ENCODE peak calls at places on chromosomes 1 and 21, in six cellular contexts. Z, V, X, L, K and G are unnamed samples.

GRCh38 chr1:56920551-56920950 is 45.3 kb downstream of the C8B start:
- DNase-seq in Z (no peak), V (no peak), X (no peak), L (no peak), K (no peak), G (no peak)

GRCh38 chr21:17640821-17641220 is 28.1 kb upstream of the BTG3 start:
- DNase-seq in Z (no peak), V (no peak), X (no peak), L (no peak), K (no peak), G (no peak)

GRCh38 chr1:212827831-212828278 is 19.6 kb downstream of the SPATA45 start:
- DNase-seq in Z (peak), V (no peak), X (peak), L (no peak), K (no peak), G (no peak)

GRCh38 chr21:41564871-41565281 is 56.9 kb upstream of the TMPRSS2 start:
- DNase-seq in Z (peak), V (no peak), X (peak), L (no peak), K (peak), G (no peak)

GRCh38 chr1:236150972-236151371 is 8.6 kb downstream of the GPR137B start:
- DNase-seq in Z (no peak), V (no peak), X (no peak), L (no peak), K (no peak), G (no peak)

GRCh38 chr1:6509603-6510291 is 18.3 kb upstream of the PLEKHG5 start:
- DNase-seq in Z (no peak), V (no peak), X (no peak), L (no peak), K (no peak), G (no peak)

GRCh38 chr1:109495738-109496137 is 1.8 kb downstream of the CYB561D1 start:
- DNase-seq in Z (no peak), V (no peak), X (no peak), L (no peak), K (no peak), G (peak)

GRCh38 chr1:171152533-171152932 is 32.6 kb upstream of the FMO2 start:
- DNase-seq in Z (no peak), V (no peak), X (no peak), L (no peak), K (no peak), G (no peak)

GRCh38 chr21:46634966-46635323 is 529 bp upstream of the PRMT2 start:
- DNase-seq in Z (peak), V (peak), X (no peak), L (no peak), K (no peak), G (no peak)

GRCh38 chr1:18351735-18352134 is 129.0 kb upstream of the KLHDC7A start:
- DNase-seq in Z (no peak), V (no peak), X (no peak), L (peak), K (no peak), G (no peak)

GRCh38 chr1:155540000-155540874 is 22.4 kb downstream of the ASH1L start:
- DNase-seq in Z (no peak), V (no peak), X (no peak), L (no peak), K (no peak), G (no peak)

GRCh38 chr1:204410764-204411450 is 710 bp downstream of the PPP1R15B start:
- DNase-seq in Z (peak), V (peak), X (peak), L (no peak), K (no peak), G (peak)

GRCh38 chr1:21237386-21238088 is 52.7 kb downstream of the ECE1 start:
- DNase-seq in Z (no peak), V (no peak), X (no peak), L (no peak), K (no peak), G (no peak)

GRCh38 chr21:41631564-41632461 is 123.9 kb upstream of the TMPRSS2 start:
- DNase-seq in Z (peak), V (no peak), X (peak), L (no peak), K (peak), G (no peak)

GRCh38 chr21:41478319-41479177 is 29.4 kb downstream of the TMPRSS2 start:
- DNase-seq in Z (no peak), V (no peak), X (no peak), L (peak), K (peak), G (no peak)

GRCh38 chr1:113870778-113871177 is 734 bp downstream of the PTPN22 start:
- DNase-seq in Z (no peak), V (no peak), X (no peak), L (no peak), K (no peak), G (no peak)

GRCh38 chr1:36108314-36108713 is 16.7 kb downstream of the COL8A2 start:
- DNase-seq in Z (no peak), V (no peak), X (no peak), L (no peak), K (no peak), G (no peak)

GRCh38 chr1:89725016-89725380 is 92.1 kb downstream of the LRRC8C start:
- DNase-seq in Z (peak), V (no peak), X (peak), L (no peak), K (no peak), G (no peak)

GRCh38 chr1:82775402-82776000 is 974.8 kb downstream of the ADGRL2 start:
- DNase-seq in Z (peak), V (no peak), X (peak), L (peak), K (peak), G (no peak)

GRCh38 chr1:210754931-210755670 is 378.8 kb downstream of the KCNH1 start:
- DNase-seq in Z (peak), V (no peak), X (no peak), L (no peak), K (peak), G (no peak)

GRCh38 chr1:116682641-116683221 is 15.2 kb upstream of the IGSF3 start:
- DNase-seq in Z (no peak), V (no peak), X (no peak), L (no peak), K (no peak), G (no peak)

GRCh38 chr1:100391675-100392074 is 39.4 kb downstream of the CDC14A start:
- DNase-seq in Z (no peak), V (no peak), X (no peak), L (no peak), K (no peak), G (no peak)

GRCh38 chr1:26360051-26360806 is 6.3 kb upstream of the CRYBG2 start:
- DNase-seq in Z (peak), V (no peak), X (peak), L (peak), K (peak), G (no peak)

GRCh38 chr1:111593403-111594127 is 26.0 kb upstream of the RAP1A start:
- DNase-seq in Z (no peak), V (no peak), X (no peak), L (no peak), K (peak), G (no peak)

GRCh38 chr21:18608226-18608625 is 204.6 kb upstream of the TMPRSS15 start:
- DNase-seq in Z (no peak), V (no peak), X (no peak), L (no peak), K (no peak), G (no peak)

GRCh38 chr21:34520769-34521508 is 8.9 kb upstream of the KCNE1 start:
- DNase-seq in Z (no peak), V (no peak), X (no peak), L (no peak), K (no peak), G (no peak)

GRCh38 chr1:146012703-146013565 is 8.6 kb downstream of the HJV start:
- DNase-seq in Z (peak), V (peak), X (no peak), L (peak), K (peak), G (no peak)

GRCh38 chr21:24895885-24896734 is 711.2 kb downstream of the MRPL39 start:
- DNase-seq in Z (peak), V (no peak), X (peak), L (peak), K (no peak), G (no peak)

GRCh38 chr1:190747643-190748186 is 270.1 kb upstream of the BRINP3 start:
- DNase-seq in Z (no peak), V (no peak), X (no peak), L (no peak), K (no peak), G (no peak)

GRCh38 chr1:64019818-64020217 is 183.6 kb upstream of the UBE2U start:
- DNase-seq in Z (peak), V (peak), X (peak), L (no peak), K (peak), G (no peak)

GRCh38 chr1:178172939-178173338 is 79.0 kb downstream of the RASAL2 start:
- DNase-seq in Z (no peak), V (no peak), X (no peak), L (no peak), K (no peak), G (no peak)

GRCh38 chr21:26079376-26079775 is 91.2 kb downstream of the APP start:
- DNase-seq in Z (no peak), V (no peak), X (no peak), L (no peak), K (no peak), G (no peak)

GRCh38 chr1:228283043-228283371 is 75.2 kb downstream of the OBSCN start:
- DNase-seq in Z (no peak), V (no peak), X (no peak), L (peak), K (no peak), G (peak)

GRCh38 chr1:156691665-156692408 is 13.5 kb downstream of the CRABP2 start:
- DNase-seq in Z (peak), V (no peak), X (no peak), L (peak), K (peak), G (no peak)

GRCh38 chr1:179941439-179941838 is 13.2 kb upstream of the CEP350 start:
- DNase-seq in Z (peak), V (no peak), X (no peak), L (no peak), K (no peak), G (no peak)

GRCh38 chr21:37435120-37435519 is 68.5 kb downstream of the DYRK1A start:
- DNase-seq in Z (peak), V (peak), X (no peak), L (peak), K (no peak), G (no peak)

GRCh38 chr1:180188103-180188506 is 33.4 kb downstream of the QSOX1 start:
- DNase-seq in Z (peak), V (no peak), X (peak), L (peak), K (peak), G (no peak)

GRCh38 chr1:58768971-58769808 is 14.7 kb downstream of the JUN start:
- DNase-seq in Z (peak), V (peak), X (peak), L (peak), K (peak), G (no peak)

DNA sequence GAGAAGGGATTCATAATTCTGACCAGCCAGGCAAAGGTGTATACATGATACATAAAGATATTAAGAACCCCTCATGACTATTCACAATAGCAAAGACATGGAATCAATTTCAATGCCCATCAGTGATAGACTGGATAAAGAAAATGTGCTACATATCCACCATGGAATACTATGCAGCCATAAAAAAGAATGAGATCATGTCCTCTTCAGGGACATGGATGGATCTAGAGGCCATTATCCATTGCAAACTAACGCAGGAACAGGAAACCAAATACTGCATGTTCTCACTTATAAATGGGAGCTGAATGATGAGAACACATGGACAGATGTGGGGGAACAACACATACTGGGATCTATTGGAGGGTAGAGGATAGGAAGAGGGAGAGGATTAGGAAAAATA is 21.4 kb downstream of the CR1L start:
- DNase-seq in Z (no peak), V (no peak), X (no peak), L (no peak), K (no peak), G (no peak)
- TF ChIP-seq CTCF in Z (no peak), V (no peak), X (no peak), L (no peak), K (no peak), G (no peak)

DNA sequence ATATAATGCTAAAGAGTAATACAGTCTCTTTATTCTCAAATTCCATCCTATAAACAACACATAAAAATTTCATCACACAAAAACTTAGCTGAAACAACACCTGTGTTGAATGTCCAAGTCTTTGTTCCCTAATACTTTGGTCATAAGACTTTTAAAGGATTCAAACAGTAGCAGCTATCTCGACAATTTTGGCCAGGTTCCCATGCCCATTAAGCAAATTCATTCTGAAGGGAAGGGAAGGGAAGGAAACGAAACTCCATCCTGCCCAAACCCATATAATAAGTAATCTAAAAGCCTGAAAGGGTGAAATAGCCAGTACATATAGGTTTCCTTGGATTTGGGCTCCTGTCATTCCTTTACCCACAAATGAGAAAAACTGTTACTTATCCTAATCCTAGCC is 7.5 kb downstream of the IVNS1ABP start:
- DNase-seq in Z (no peak), V (peak), X (no peak), L (no peak), K (no peak), G (no peak)
- H3K4me3 ChIP-seq in Z (no peak), V (no peak), X (no peak), L (no peak), K (no peak), G (no peak)

GRCh38 chr1:206682111-206682510 is 2.6 kb upstream of the MAPKAPK2 start:
- DNase-seq in Z (peak), V (no peak), X (no peak), L (no peak), K (no peak), G (no peak)
- H3K27ac ChIP-seq in Z (peak), V (no peak), X (peak), L (no peak), K (no peak), G (no peak)

GRCh38 chr1:221742555-221743415 is 896 bp upstream of the DUSP10 start:
- DNase-seq in Z (peak), V (peak), X (peak), L (peak), K (peak), G (peak)
- TF ChIP-seq CTCF in Z (peak), V (peak), X (no peak), L (peak), K (peak), G (no peak)

DNA sequence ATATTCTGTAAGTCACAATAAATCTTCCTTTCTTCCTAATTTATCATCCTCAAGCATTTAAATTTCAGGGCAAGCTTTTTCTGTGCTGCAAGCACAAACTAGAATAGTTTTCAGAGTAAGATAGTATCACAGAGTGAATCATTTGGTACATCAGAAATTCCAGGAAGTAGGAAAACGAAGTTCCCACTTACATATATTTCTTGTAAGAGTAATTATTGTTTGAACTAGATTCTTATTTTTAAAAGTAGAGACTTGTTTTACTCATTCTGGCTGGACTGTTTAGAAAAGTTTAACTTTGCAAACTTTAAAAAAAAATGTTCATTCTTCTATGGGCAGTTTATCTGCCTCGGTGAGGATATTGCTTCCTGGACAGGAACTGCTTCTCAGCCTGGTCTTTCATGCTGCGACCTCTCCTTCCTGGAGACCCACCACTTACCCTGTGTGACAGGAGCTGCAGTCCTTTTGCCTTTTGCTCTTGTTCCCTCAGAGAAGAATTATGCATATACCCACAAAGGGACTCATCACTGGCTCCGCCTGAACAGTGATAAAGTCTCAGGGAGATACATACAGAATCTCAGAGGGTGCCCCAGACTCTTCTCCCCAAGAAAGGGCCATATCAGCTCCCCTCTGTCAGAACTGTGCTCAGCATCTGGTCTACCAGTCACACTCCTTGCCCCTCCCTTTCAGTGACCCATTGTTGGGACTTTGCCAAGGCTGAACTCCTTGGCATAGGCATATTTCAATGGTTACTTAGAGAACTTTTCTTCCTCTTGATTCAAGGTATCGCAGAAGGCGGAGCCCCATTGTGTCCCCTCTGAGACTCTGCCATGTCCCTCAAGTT is 102.7 kb upstream of the CD55 start:
- DNase-seq in Z (no peak), V (peak), X (no peak), L (no peak), K (peak), G (no peak)
- H3K4me3 ChIP-seq in Z (no peak), V (no peak), X (no peak), L (no peak), K (no peak), G (peak)

GRCh38 chr1:1809489-1809888 is 31.2 kb upstream of the NADK start:
- DNase-seq in Z (no peak), V (no peak), X (no peak), L (no peak), K (no peak), G (no peak)
- H3K27ac ChIP-seq in Z (no peak), V (no peak), X (no peak), L (no peak), K (no peak), G (no peak)

GRCh38 chr1:43285269-43285986 is at the start of gene C1orf210:
- DNase-seq in Z (peak), V (no peak), X (peak), L (peak), K (peak), G (no peak)
- TF ChIP-seq CTCF in Z (peak), V (no peak), X (peak), L (peak), K (peak), G (no peak)

DNA sequence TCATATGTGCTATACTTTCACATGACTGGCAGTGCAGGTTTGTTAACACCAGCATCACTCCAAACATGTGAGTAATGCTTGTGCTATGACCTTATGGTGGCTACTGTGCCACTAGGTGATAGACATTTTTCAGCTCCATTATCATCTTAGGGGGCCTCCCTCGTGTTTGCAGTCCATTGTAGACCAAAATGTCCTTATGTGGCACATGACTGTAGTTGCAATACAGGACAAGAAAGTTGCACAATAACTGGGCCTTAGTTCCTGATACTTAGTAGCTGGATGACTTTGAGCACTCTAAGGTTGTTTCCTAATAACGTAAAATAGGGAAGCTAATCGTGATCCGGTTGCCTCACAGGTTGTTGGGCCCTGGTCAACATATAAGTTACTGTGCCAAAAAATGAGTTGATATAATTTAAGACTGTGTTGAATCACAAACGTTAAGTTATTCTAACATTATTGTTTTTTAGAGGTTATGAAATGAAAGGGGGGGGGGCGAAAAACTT is 511 bp upstream of the SNX27 start:
- DNase-seq in Z (peak), V (peak), X (peak), L (no peak), K (peak), G (no peak)
- H3K4me3 ChIP-seq in Z (no peak), V (peak), X (no peak), L (no peak), K (peak), G (peak)

DNA sequence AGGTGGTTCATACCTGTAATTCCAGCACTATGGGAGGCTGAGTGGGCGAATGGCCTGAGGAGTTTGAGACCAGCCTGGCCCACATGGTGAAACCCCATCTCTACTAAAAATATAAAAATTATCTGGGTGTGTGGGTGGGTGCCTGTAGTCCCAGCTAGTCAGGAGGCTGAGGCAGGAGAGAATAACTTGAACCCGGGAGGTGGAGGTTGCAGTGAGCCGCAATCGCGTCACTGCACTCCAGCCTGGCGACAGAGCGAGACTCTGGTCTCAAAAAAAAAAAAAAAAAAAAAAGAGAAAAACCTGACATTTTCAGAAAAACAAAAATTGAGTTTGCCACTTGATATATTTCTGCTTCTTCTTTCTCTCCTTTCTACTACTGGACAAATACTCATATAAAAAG is 24.3 kb downstream of the CA6 start:
- DNase-seq in Z (no peak), V (no peak), X (no peak), L (no peak), K (no peak), G (no peak)
- H3K27ac ChIP-seq in Z (no peak), V (no peak), X (no peak), L (no peak), K (no peak), G (no peak)